ENCODE peak calls at places on chromosomes 12 and 14, in six cellular contexts. C is stimulated activated CD4-positive, alpha-beta T cell treated with anti-CD3 and anti-CD28 coated beads, Interleukin-12 subunit alpha, Interleukin-12 subunit beta, amount 100 ng/mL, for 4 hours; F is small intestine; B is Right ventricle myocardium superior; S is epithelial cell of esophagus; E is posterior cingulate gyrus. Y is an unnamed sample.

GRCh38 chr14:70086685-70087379 is 101.9 kb downstream of the SLC8A3 start:
- DNase-seq in C (no peak), F (peak), B (no peak), S (peak), E (no peak), Y (peak)

GRCh38 chr14:32252030-32252670 is 49.1 kb upstream of the RNU6-8 start:
- DNase-seq in C (peak), F (peak), B (no peak), S (peak), E (no peak), Y (peak)

GRCh38 chr12:53427905-53428594 is 4.4 kb downstream of the AMHR2 start:
- DNase-seq in C (peak), F (peak), B (peak), S (peak), E (no peak), Y (peak)

GRCh38 chr12:113909776-113910420 is 56.2 kb downstream of the RBM19 start:
- DNase-seq in C (no peak), F (no peak), B (no peak), S (no peak), E (no peak), Y (no peak)

GRCh38 chr14:75783184-75783583 is 122.1 kb downstream of the TTLL5 start:
- DNase-seq in C (no peak), F (no peak), B (peak), S (no peak), E (no peak), Y (no peak)

GRCh38 chr14:56334458-56334857 is 216.2 kb downstream of the PELI2 start:
- DNase-seq in C (no peak), F (no peak), B (no peak), S (no peak), E (no peak), Y (no peak)

GRCh38 chr12:96258451-96258933 is 64.3 kb downstream of the ELK3 start:
- DNase-seq in C (no peak), F (no peak), B (peak), S (no peak), E (no peak), Y (no peak)

GRCh38 chr12:10718279-10718821 is 4.8 kb downstream of the YBX3 start:
- DNase-seq in C (no peak), F (no peak), B (no peak), S (peak), E (no peak), Y (peak)

GRCh38 chr12:102462386-102462785 is 18.0 kb downstream of the IGF1 start:
- DNase-seq in C (no peak), F (no peak), B (no peak), S (no peak), E (no peak), Y (no peak)

GRCh38 chr12:120230326-120230973 is 29.5 kb upstream of the RPLP0 start:
- DNase-seq in C (no peak), F (peak), B (peak), S (peak), E (no peak), Y (peak)

GRCh38 chr12:108826807-108827721 is 30.3 kb downstream of the SSH1 start:
- DNase-seq in C (no peak), F (no peak), B (no peak), S (no peak), E (no peak), Y (no peak)

GRCh38 chr14:52918486-52918885 is 32.4 kb downstream of the FERMT2 start:
- DNase-seq in C (no peak), F (peak), B (no peak), S (peak), E (no peak), Y (no peak)

GRCh38 chr12:116418551-116418950 is 140.6 kb upstream of the MAP1LC3B2 start:
- DNase-seq in C (no peak), F (no peak), B (no peak), S (no peak), E (no peak), Y (no peak)

GRCh38 chr14:68865542-68865941 is 72.7 kb upstream of the ZFP36L1 start:
- DNase-seq in C (no peak), F (no peak), B (no peak), S (no peak), E (no peak), Y (no peak)

GRCh38 chr14:68727315-68728078 is 65.4 kb downstream of the ZFP36L1 start:
- DNase-seq in C (no peak), F (no peak), B (no peak), S (no peak), E (no peak), Y (no peak)

GRCh38 chr12:52044284-52044983 is 6.8 kb upstream of the NR4A1 start:
- DNase-seq in C (no peak), F (no peak), B (peak), S (no peak), E (peak), Y (no peak)

GRCh38 chr12:57611116-57611809 is at the start of gene ARHGEF25:
- DNase-seq in C (peak), F (peak), B (peak), S (no peak), E (peak), Y (peak)

GRCh38 chr14:76904100-76904739 is 78.0 kb downstream of the LRRC74A start:
- DNase-seq in C (no peak), F (no peak), B (peak), S (peak), E (no peak), Y (no peak)

GRCh38 chr12:95820096-95820703 is 29.6 kb upstream of the NTN4 start:
- DNase-seq in C (no peak), F (peak), B (no peak), S (peak), E (no peak), Y (peak)

GRCh38 chr12:49131973-49132461 is 822 bp upstream of the TUBA1B start:
- DNase-seq in C (no peak), F (peak), B (no peak), S (peak), E (no peak), Y (peak)

GRCh38 chr14:91374897-91375747 is 42.5 kb downstream of the CCDC88C start:
- DNase-seq in C (no peak), F (no peak), B (no peak), S (no peak), E (no peak), Y (no peak)

GRCh38 chr12:54549774-54550451 is 512 bp downstream of the PDE1B start:
- DNase-seq in C (peak), F (no peak), B (no peak), S (peak), E (no peak), Y (no peak)

GRCh38 chr14:99244960-99245340 is 27.0 kb downstream of the BCL11B start:
- DNase-seq in C (no peak), F (no peak), B (no peak), S (peak), E (no peak), Y (no peak)

GRCh38 chr12:5043589-5044419 is at the start of gene KCNA5:
- DNase-seq in C (no peak), F (no peak), B (peak), S (no peak), E (no peak), Y (no peak)

GRCh38 chr12:48794870-48795269 is 6.0 kb upstream of the ADCY6 start:
- DNase-seq in C (no peak), F (peak), B (no peak), S (peak), E (no peak), Y (no peak)

GRCh38 chr12:111406474-111407370 is 999 bp downstream of the SH2B3 start:
- DNase-seq in C (peak), F (no peak), B (peak), S (no peak), E (no peak), Y (no peak)

GRCh38 chr12:51000245-51000644 is 25.9 kb downstream of the SLC11A2 start:
- DNase-seq in C (no peak), F (no peak), B (no peak), S (peak), E (no peak), Y (no peak)

GRCh38 chr14:55028066-55028465 is 1.0 kb downstream of the SOCS4 start:
- DNase-seq in C (no peak), F (no peak), B (no peak), S (no peak), E (no peak), Y (no peak)

GRCh38 chr12:79174656-79175055 is 310.1 kb downstream of the SYT1 start:
- DNase-seq in C (no peak), F (peak), B (no peak), S (peak), E (no peak), Y (peak)